ENCODE peak calls at places on chromosomes 7 and 10, in five cellular contexts. M, E, J, Q and K are unnamed samples.

GRCh38 chr7:141076377-141076776 is 2.5 kb downstream of the TMEM178B start:
- DNase-seq in M (no peak), E (no peak), J (no peak), Q (no peak), K (no peak)

GRCh38 chr7:100483728-100484635 is at the start of gene NYAP1:
- DNase-seq in M (no peak), E (no peak), J (peak), Q (no peak), K (no peak)

GRCh38 chr7:19916011-19916410 is 142.6 kb upstream of the TMEM196 start:
- DNase-seq in M (no peak), E (no peak), J (no peak), Q (no peak), K (peak)

GRCh38 chr10:3869036-3869435 is 84.0 kb upstream of the KLF6 start:
- DNase-seq in M (no peak), E (no peak), J (no peak), Q (no peak), K (no peak)

GRCh38 chr7:52472006-52472405 is 563.4 kb upstream of the POM121L12 start:
- DNase-seq in M (no peak), E (no peak), J (no peak), Q (no peak), K (no peak)

GRCh38 chr10:31700222-31700621 is 228.4 kb downstream of the ARHGAP12 start:
- DNase-seq in M (no peak), E (no peak), J (no peak), Q (no peak), K (no peak)

GRCh38 chr10:119538632-119539358 is 3.7 kb downstream of the RGS10 start:
- DNase-seq in M (no peak), E (no peak), J (peak), Q (no peak), K (no peak)

GRCh38 chr7:107694395-107694794 is 33.8 kb downstream of the SLC26A4 start:
- DNase-seq in M (no peak), E (no peak), J (no peak), Q (no peak), K (no peak)

GRCh38 chr7:92633211-92633906 is 43.2 kb upstream of the FAM133B start:
- DNase-seq in M (no peak), E (peak), J (peak), Q (no peak), K (peak)

GRCh38 chr7:31251441-31251840 is 89.1 kb downstream of the NEUROD6 start:
- DNase-seq in M (no peak), E (no peak), J (no peak), Q (no peak), K (no peak)

GRCh38 chr10:944034-944831 is 12.7 kb upstream of the LARP4B start:
- DNase-seq in M (no peak), E (no peak), J (no peak), Q (no peak), K (no peak)

GRCh38 chr7:123460616-123461015 is 73.8 kb downstream of the IQUB start:
- DNase-seq in M (no peak), E (no peak), J (no peak), Q (no peak), K (no peak)

GRCh38 chr10:82889703-82890102 is 1014.7 kb downstream of the NRG3 start:
- DNase-seq in M (no peak), E (no peak), J (no peak), Q (no peak), K (no peak)

GRCh38 chr10:33804534-33804933 is 470.1 kb upstream of the NRP1 start:
- DNase-seq in M (no peak), E (no peak), J (no peak), Q (no peak), K (no peak)

GRCh38 chr10:1209355-1209979 is 153.3 kb downstream of the WDR37 start:
- DNase-seq in M (no peak), E (no peak), J (no peak), Q (no peak), K (no peak)

GRCh38 chr10:92850186-92850585 is 1.9 kb downstream of the EXOC6 start:
- DNase-seq in M (no peak), E (no peak), J (no peak), Q (no peak), K (no peak)

GRCh38 chr7:153628825-153629224 is 423.4 kb upstream of the DPP6 start:
- DNase-seq in M (no peak), E (no peak), J (no peak), Q (no peak), K (no peak)

GRCh38 chr10:79173582-79174262 is 105.0 kb downstream of the ZMIZ1 start:
- DNase-seq in M (no peak), E (no peak), J (no peak), Q (no peak), K (no peak)

GRCh38 chr7:101126651-101127459 is at the start of gene SERPINE1:
- DNase-seq in M (peak), E (peak), J (peak), Q (no peak), K (peak)

GRCh38 chr10:121678631-121679174 is 80.5 kb upstream of the FGFR2 start:
- DNase-seq in M (peak), E (no peak), J (no peak), Q (no peak), K (no peak)

GRCh38 chr10:125146791-125147604 is 13.4 kb downstream of the CTBP2 start:
- DNase-seq in M (no peak), E (no peak), J (no peak), Q (no peak), K (no peak)

GRCh38 chr10:102827597-102827975 is 9.6 kb downstream of the CYP17A1 start:
- DNase-seq in M (no peak), E (no peak), J (no peak), Q (no peak), K (no peak)

GRCh38 chr10:22324893-22325271 is 4.0 kb downstream of the BMI1 start:
- DNase-seq in M (no peak), E (no peak), J (no peak), Q (no peak), K (no peak)

GRCh38 chr10:22323538-22324305 is 2.8 kb downstream of the BMI1 start:
- DNase-seq in M (no peak), E (no peak), J (no peak), Q (no peak), K (no peak)

GRCh38 chr10:22324413-22324812 is 3.5 kb downstream of the BMI1 start:
- DNase-seq in M (no peak), E (no peak), J (no peak), Q (no peak), K (no peak)

GRCh38 chr10:22325272-22325947 is 4.5 kb downstream of the BMI1 start:
- DNase-seq in M (no peak), E (peak), J (peak), Q (no peak), K (no peak)

GRCh38 chr10:22325948-22326702 is 5.2 kb downstream of the BMI1 start:
- DNase-seq in M (no peak), E (no peak), J (no peak), Q (no peak), K (no peak)
- H3K9ac ChIP-seq in M (peak), E (peak), J (peak), Q (no peak), K (peak)

DNA sequence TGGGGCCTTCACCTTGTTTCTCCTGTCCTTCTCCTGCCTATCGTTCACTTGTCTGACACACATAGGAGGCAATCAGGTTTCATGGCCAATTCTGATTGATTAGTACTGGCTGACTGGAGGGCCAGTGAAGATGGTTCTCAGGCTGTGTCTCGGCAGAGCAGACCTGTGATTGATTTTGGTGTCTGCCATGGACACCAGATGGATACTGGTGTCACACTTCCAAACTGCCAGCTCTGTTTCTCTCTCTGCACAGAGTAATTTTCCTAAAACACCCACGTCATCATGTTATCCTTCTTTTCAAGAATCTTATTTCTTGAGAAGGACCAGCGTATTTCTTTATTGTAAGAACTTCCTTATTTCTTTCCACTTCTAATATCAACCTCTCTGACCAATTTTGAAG is 117.1 kb downstream of the ICA1 start:
- DNase-seq in M (no peak), E (no peak), J (no peak), Q (no peak), K (no peak)
- TF ChIP-seq JUND in M (no peak), E (no peak), J (no peak), Q (no peak), K (no peak)

GRCh38 chr7:135240446-135240845 is 6.8 kb downstream of the STRA8 start:
- DNase-seq in M (no peak), E (no peak), J (no peak), Q (no peak), K (no peak)
- TF ChIP-seq CEBPB in M (no peak), E (no peak), J (no peak), Q (no peak), K (no peak)

GRCh38 chr7:139586286-139586685 is 62.8 kb downstream of the CLEC2L start:
- DNase-seq in M (no peak), E (no peak), J (no peak), Q (no peak), K (no peak)

GRCh38 chr7:139589474-139589873 is 66.0 kb downstream of the CLEC2L start:
- DNase-seq in M (no peak), E (no peak), J (no peak), Q (no peak), K (no peak)

GRCh38 chr7:139587535-139587934 is 64.0 kb downstream of the CLEC2L start:
- DNase-seq in M (no peak), E (no peak), J (no peak), Q (no peak), K (no peak)

GRCh38 chr7:139591550-139592195 is 68.2 kb downstream of the CLEC2L start:
- DNase-seq in M (no peak), E (no peak), J (no peak), Q (no peak), K (no peak)

GRCh38 chr7:139588632-139589031 is 65.1 kb downstream of the CLEC2L start:
- DNase-seq in M (no peak), E (no peak), J (peak), Q (no peak), K (no peak)
- H3K9ac ChIP-seq in M (no peak), E (no peak), J (no peak), Q (no peak), K (no peak)

DNA sequence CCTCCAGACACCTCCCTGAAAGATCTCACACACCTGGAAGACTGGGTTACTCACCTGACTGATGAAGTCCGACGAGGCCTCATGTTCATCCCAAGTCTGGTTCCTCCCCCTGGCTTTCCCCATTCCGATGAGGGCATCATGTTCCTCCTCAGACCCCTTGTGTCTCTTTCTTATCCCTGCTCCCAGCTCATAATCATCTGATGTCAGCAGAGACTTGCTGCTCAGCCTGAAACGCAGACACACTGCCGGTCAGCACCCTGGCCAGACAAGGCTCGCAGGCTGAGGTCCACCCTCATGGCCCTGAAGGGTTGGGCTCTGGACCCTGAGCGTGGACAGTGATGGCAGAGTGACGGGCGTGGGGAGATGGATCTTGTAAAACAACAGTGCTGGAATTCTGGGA is 64.3 kb downstream of the TNRC18 start:
- DNase-seq in M (no peak), E (no peak), J (no peak), Q (no peak), K (no peak)
- TF ChIP-seq JUND in M (no peak), E (no peak), J (no peak), Q (no peak), K (no peak)

GRCh38 chr10:47047127-47047504 is 135.9 kb downstream of the PTPN20 start:
- DNase-seq in M (no peak), E (no peak), J (no peak), Q (no peak), K (no peak)

GRCh38 chr10:47049906-47050305 is 138.7 kb downstream of the PTPN20 start:
- DNase-seq in M (no peak), E (no peak), J (no peak), Q (no peak), K (no peak)

GRCh38 chr10:47047577-47048532 is 136.6 kb downstream of the PTPN20 start:
- DNase-seq in M (no peak), E (peak), J (peak), Q (peak), K (peak)

GRCh38 chr10:47049056-47049851 is 138.0 kb downstream of the PTPN20 start:
- DNase-seq in M (no peak), E (no peak), J (no peak), Q (no peak), K (no peak)

GRCh38 chr10:47048533-47048905 is 137.3 kb downstream of the PTPN20 start:
- DNase-seq in M (no peak), E (no peak), J (no peak), Q (no peak), K (no peak)
- TF ChIP-seq CEBPB in M (no peak), E (no peak), J (no peak), Q (no peak), K (no peak)

DNA sequence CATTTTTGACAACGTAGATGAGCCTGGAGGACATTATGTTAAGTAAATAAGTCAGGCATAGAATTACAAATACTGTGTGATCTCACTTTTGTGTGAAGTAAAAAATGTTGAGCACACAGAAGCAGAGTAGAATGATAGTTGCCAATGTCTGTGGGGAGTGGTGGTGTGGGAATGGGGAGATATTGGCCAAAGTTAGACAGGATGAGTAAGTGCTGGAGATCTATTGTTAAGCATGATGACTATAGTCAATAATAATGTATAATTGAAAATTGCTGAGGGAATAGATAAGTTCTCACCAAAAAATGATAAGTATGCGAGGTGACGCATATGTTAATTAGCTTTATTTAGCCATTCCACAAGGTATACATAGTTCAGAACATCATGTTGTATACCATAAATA is 92.0 kb downstream of the GPR85 start:
- DNase-seq in M (no peak), E (no peak), J (no peak), Q (no peak), K (no peak)
- H3K9ac ChIP-seq in M (no peak), E (no peak), J (no peak), Q (no peak), K (no peak)

GRCh38 chr10:113424984-113425383 is 127.9 kb upstream of the HABP2 start:
- DNase-seq in M (no peak), E (no peak), J (no peak), Q (no peak), K (no peak)
- TF ChIP-seq JUND in M (no peak), E (no peak), J (no peak), Q (no peak), K (no peak)

GRCh38 chr7:103532955-103533354 is 86.9 kb upstream of the SLC26A5 start:
- DNase-seq in M (no peak), E (no peak), J (no peak), Q (no peak), K (no peak)
- TF ChIP-seq CEBPB in M (no peak), E (no peak), J (no peak), Q (no peak), K (no peak)

GRCh38 chr10:117240105-117240729 is 697 bp upstream of the SLC18A2 start:
- DNase-seq in M (no peak), E (no peak), J (no peak), Q (no peak), K (no peak)
- H3K9ac ChIP-seq in M (no peak), E (no peak), J (no peak), Q (peak), K (no peak)